ENCODE peak calls at places on chromosome 19, in ten cellular contexts. O is breast epithelium, Q is fibroblast of lung, P is IMR-90, N is PC-3, H is colonic mucosa, V is astrocyte, I is foreskin keratinocyte, D is adrenal gland, S is neural progenitor cell. F is an unnamed sample.

GRCh38 chr19:49635530-49636229 is 4.3 kb downstream of the RRAS start:
- DNase-seq in P (peak; percentile 50), V (no peak), O (no peak), N (no peak), D (no peak), H (no peak), S (no peak), Q (no peak), I (no peak), F (no peak)

GRCh38 chr19:55649579-55650557 is 1.9 kb downstream of the CCDC106 start:
- DNase-seq in I (no peak), P (no peak), D (no peak), O (no peak), Q (no peak), N (no peak), V (no peak), H (no peak), S (no peak), F (no peak)

GRCh38 chr19:2273356-2274184 is 8.4 kb downstream of the PEAK3 start:
- DNase-seq in Q (peak; percentile 66), N (peak; percentile 66), P (peak; percentile 52), D (peak; percentile 70), S (peak; percentile 95), H (peak; percentile 82), V (peak; percentile 38), I (no peak), O (no peak), F (peak; percentile 89)

GRCh38 chr19:50536662-50537305 is 23.1 kb upstream of the ASPDH start:
- DNase-seq in V (peak; percentile 2), D (no peak), H (no peak), S (no peak), Q (no peak), N (no peak), P (no peak), O (no peak), I (no peak), F (no peak)

GRCh38 chr19:2271516-2272103 is 10.4 kb downstream of the PEAK3 start:
- DNase-seq in P (peak; percentile 75), I (peak; percentile 52), O (no peak), S (peak; percentile 26), D (peak; percentile 80), V (peak; percentile 81), N (peak; percentile 44), Q (peak; percentile 61), H (no peak), F (peak; percentile 67)

GRCh38 chr19:1736280-1736679 is 17.0 kb upstream of the ONECUT3 start:
- DNase-seq in H (no peak), O (no peak), I (no peak), P (no peak), Q (no peak), S (no peak), N (no peak), D (no peak), V (no peak), F (no peak)

GRCh38 chr19:38478273-38478971 is 44.9 kb downstream of the RYR1 start:
- DNase-seq in N (peak; percentile 30), Q (no peak), O (no peak), V (no peak), S (peak; percentile 65), I (no peak), D (no peak), H (no peak), P (no peak), F (no peak)

GRCh38 chr19:37933965-37934364 is 27.0 kb downstream of the SIPA1L3 start:
- DNase-seq in D (no peak), S (no peak), P (peak; percentile 20), V (peak; percentile 84), H (no peak), O (no peak), Q (no peak), I (peak; percentile 30), N (no peak), F (no peak)

GRCh38 chr19:17246681-17247425 is 1.1 kb upstream of the NR2F6 start:
- DNase-seq in S (no peak), P (peak; percentile 23), O (no peak), V (no peak), Q (no peak), H (peak; percentile 81), N (no peak), I (no peak), D (no peak), F (peak; percentile 80)

GRCh38 chr19:39413903-39414608 is 1.6 kb downstream of the PLEKHG2 start:
- DNase-seq in I (no peak), S (peak; percentile 60), D (peak; percentile 45), Q (peak; percentile 40), O (no peak), N (no peak), H (peak; percentile 43), V (no peak), P (peak; percentile 28), F (peak; percentile 71)

GRCh38 chr19:29092712-29093552 is 120.0 kb downstream of the UQCRFS1 start:
- DNase-seq in S (no peak), D (peak; percentile 89), H (no peak), I (no peak), V (no peak), Q (no peak), P (no peak), O (no peak), N (no peak), F (no peak)

DNA sequence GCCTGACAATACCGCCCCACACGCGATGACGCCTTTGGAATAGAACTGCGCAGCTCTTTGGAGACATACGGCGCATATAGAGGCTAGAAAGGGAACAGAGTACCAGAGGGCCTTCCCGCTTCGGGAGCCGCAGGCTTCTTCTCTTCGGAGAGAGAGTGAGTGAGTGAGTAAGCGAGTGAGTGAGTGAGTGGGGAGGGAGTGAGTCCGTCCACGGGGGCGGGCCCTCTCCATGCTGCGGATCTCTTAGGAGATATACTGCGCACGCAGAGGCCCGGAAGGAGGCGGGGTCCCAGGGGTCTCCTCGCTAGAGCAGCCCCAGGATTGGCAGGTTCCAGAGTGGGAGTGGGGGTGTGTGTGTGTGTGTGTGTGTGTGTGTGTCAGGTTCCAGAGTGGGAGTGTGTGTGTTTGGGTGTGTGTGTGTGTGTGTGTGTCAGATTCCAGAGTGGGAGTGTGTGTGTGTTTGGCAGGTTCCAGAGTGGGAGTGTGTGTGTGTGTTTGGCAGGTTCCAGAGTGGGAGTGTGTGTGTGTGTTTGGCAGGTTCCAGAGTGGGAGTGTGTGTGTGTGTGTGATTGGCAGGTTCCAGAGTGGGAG is 97.0 kb downstream of the INSR start:
- DNase-seq in H (peak; percentile 89), I (peak; percentile 58), V (peak; percentile 96), D (peak; percentile 97), S (peak; percentile 92), O (peak; percentile 91), P (peak; percentile 96), Q (peak; percentile 95), N (peak; percentile 97), F (peak; percentile 94)
- H3K4me1 ChIP-seq in H (no peaks in the 10 kb centered on the region), I (peaks cover 4% of the 10 kb centered on the region), V (peaks cover 6% of the 10 kb centered on the region), D (peaks cover 15% of the 10 kb centered on the region), S (no peaks in the 10 kb centered on the region), O (peaks cover 5% of the 10 kb centered on the region), P (no peaks in the 10 kb centered on the region), Q (no peaks in the 10 kb centered on the region), N (peaks cover 7% of the 10 kb centered on the region), F (no peaks in the 10 kb centered on the region)

GRCh38 chr19:11421607-11422098 is 2.5 kb upstream of the RGL3 start:
- DNase-seq in H (peak; percentile 76), O (no peak), P (no peak), N (no peak), S (peak; percentile 61), D (peak; percentile 67), I (no peak), V (no peak), Q (no peak), F (peak; percentile 81)
- H3K27ac ChIP-seq in H (no peak overlapping the region), O (peak overlapping the region; percentile 61), P (no peak overlapping the region), N (no peak overlapping the region), S (no peak overlapping the region), D (peak overlapping the region; percentile 87), I (no peak overlapping the region), V (no peak overlapping the region), Q (no peak overlapping the region), F (no peak overlapping the region)

GRCh38 chr19:10870501-10870954 is 825 bp upstream of the CARM1 start:
- DNase-seq in H (no peak), I (no peak), O (no peak), S (no peak), D (no peak), V (no peak), P (no peak), N (no peak), Q (no peak), F (no peak)

GRCh38 chr19:10868872-10869547 is 2.3 kb upstream of the CARM1 start:
- DNase-seq in S (no peak), V (no peak), Q (no peak), D (no peak), N (no peak), O (no peak), H (no peak), I (no peak), P (no peak), F (no peak)

GRCh38 chr19:10872551-10873107 is 1.3 kb downstream of the CARM1 start:
- DNase-seq in Q (no peak), H (no peak), P (no peak), S (no peak), V (no peak), I (no peak), O (no peak), D (no peak), N (peak; percentile 19), F (no peak)

GRCh38 chr19:10871711-10872550 is 578 bp downstream of the CARM1 start:
- DNase-seq in D (peak; percentile 60), S (peak; percentile 74), Q (no peak), H (peak; percentile 60), P (no peak), O (peak; percentile 54), V (no peak), N (peak; percentile 19), I (no peak), F (peak; percentile 81)

GRCh38 chr19:10870955-10871603 is at the start of gene CARM1:
- DNase-seq in S (peak; percentile 98), I (peak; percentile 86), H (peak; percentile 100), V (peak; percentile 86), Q (peak; percentile 99), O (peak; percentile 99), P (peak; percentile 97), D (peak; percentile 99), N (peak; percentile 99), F (peak; percentile 100)
- TF ChIP-seq CTCF in S (peak; percentile 61), I (peak; percentile 98), H (no peak), V (no peak), Q (peak; percentile 42), O (peak; percentile 92), P (peak; percentile 94), D (peak; percentile 97), N (peak; percentile 49), F (peak; percentile 58)

GRCh38 chr19:35086455-35086854 is 29.2 kb upstream of the FXYD3 start:
- DNase-seq in N (no peak), Q (no peak), S (no peak), V (no peak), H (no peak), P (no peak), O (no peak), I (no peak), D (no peak), F (no peak)
- H3K4me1 ChIP-seq in N (peaks cover 10% of the 10 kb centered on the region), Q (peaks cover 3% of the 10 kb centered on the region), S (no peaks in the 10 kb centered on the region), V (peaks cover 17% of the 10 kb centered on the region), H (no peaks in the 10 kb centered on the region), P (peaks cover 3% of the 10 kb centered on the region), O (no peaks in the 10 kb centered on the region), I (peaks cover 4% of the 10 kb centered on the region), D (peaks cover 6% of the 10 kb centered on the region), F (peaks cover 4% of the 10 kb centered on the region)